ENCODE peak calls at places on chromosomes 13 and 19, in eight cellular contexts. X is heart left ventricle; A is uterus; D is neural progenitor cell; R is hepatocyte; G is mesendoderm; N is GM23248; C is CD8-positive, alpha-beta memory T cell. B is an unnamed sample. For H3K27me3, the result is how much of the 10 kb centered on the place peaks cover.

GRCh38 chr19:44050740-44051653 is 839 bp upstream of the ZNF223 start:
- DNase-seq in G (no peak), A (no peak), R (no peak), C (no peak), N (peak), X (no peak), D (no peak), B (peak)

GRCh38 chr19:15181394-15181793 is 19.4 kb downstream of the NOTCH3 start:
- DNase-seq in A (no peak), R (no peak), D (no peak), X (no peak), N (no peak), G (no peak), C (no peak), B (no peak)

GRCh38 chr13:30739646-30740642 is 4.6 kb downstream of the ALOX5AP start:
- DNase-seq in A (no peak), G (peak), C (peak), D (peak), R (no peak), X (no peak), N (peak), B (peak)

GRCh38 chr19:10718205-10719196 is 622 bp downstream of the DNM2 start:
- DNase-seq in R (peak), N (peak), D (peak), G (peak), C (peak), X (peak), A (no peak), B (no peak)

GRCh38 chr13:79475569-79475968 is 5.4 kb upstream of the NDFIP2 start:
- DNase-seq in D (no peak), A (no peak), C (no peak), N (no peak), R (no peak), X (no peak), G (no peak), B (no peak)

GRCh38 chr19:14366529-14366928 is 14.7 kb upstream of the ADGRE5 start:
- DNase-seq in A (peak), G (peak), X (peak), R (peak), N (peak), D (peak), C (peak), B (peak)

GRCh38 chr13:43058318-43058674 is 34.9 kb downstream of the DNAJC15 start:
- DNase-seq in R (peak), N (peak), D (no peak), C (no peak), G (peak), X (no peak), A (no peak), B (peak)

GRCh38 chr13:62022369-62022768 is 606.7 kb upstream of the PCDH20 start:
- DNase-seq in A (no peak), N (no peak), D (no peak), C (no peak), R (no peak), X (no peak), G (no peak), B (no peak)

GRCh38 chr13:99600318-99600717 is 99.0 kb downstream of the TM9SF2 start:
- DNase-seq in R (no peak), N (no peak), G (peak), A (no peak), C (peak), X (no peak), D (peak), B (no peak)

GRCh38 chr13:99356216-99357089 is 49.3 kb upstream of the GPR183 start:
- DNase-seq in N (peak), R (no peak), A (no peak), G (no peak), X (no peak), C (peak), D (no peak), B (peak)

GRCh38 chr13:98519976-98520375 is 56.9 kb downstream of the STK24 start:
- DNase-seq in C (no peak), N (no peak), R (no peak), D (no peak), G (no peak), X (no peak), A (no peak), B (no peak)

GRCh38 chr19:48836089-48837017 is at the start of gene HSD17B14:
- DNase-seq in N (peak), G (peak), R (peak), A (peak), D (peak), X (no peak), C (no peak), B (peak)

GRCh38 chr19:29273000-29273691 is 60.2 kb upstream of the UQCRFS1 start:
- DNase-seq in X (no peak), A (no peak), D (no peak), G (no peak), N (no peak), R (no peak), C (no peak), B (no peak)

GRCh38 chr19:7916137-7916907 is 1.7 kb downstream of the TGFBR3L start:
- DNase-seq in R (peak), D (peak), X (peak), N (peak), C (peak), G (peak), A (no peak), B (no peak)

GRCh38 chr19:6739390-6739883 is at the start of gene TRIP10:
- DNase-seq in C (peak), R (peak), N (peak), G (peak), D (peak), A (peak), X (peak), B (peak)

GRCh38 chr19:29390742-29391141 is 135.1 kb upstream of the VSTM2B start:
- DNase-seq in G (no peak), A (no peak), X (no peak), N (no peak), C (no peak), D (no peak), R (no peak), B (no peak)

GRCh38 chr19:1427221-1427620 is 11.0 kb upstream of the RPS15 start:
- DNase-seq in D (no peak), X (no peak), R (no peak), A (no peak), C (no peak), N (no peak), G (no peak), B (no peak)

GRCh38 chr19:11268783-11269267 is 6.5 kb upstream of the DOCK6 start:
- DNase-seq in C (no peak), N (peak), R (no peak), X (peak), G (no peak), A (peak), D (no peak), B (peak)

GRCh38 chr19:38389957-38390924 is 1.7 kb downstream of the SPRED3 start:
- DNase-seq in C (no peak), X (no peak), D (no peak), G (peak), N (no peak), A (no peak), R (no peak), B (no peak)
- H3K27me3 ChIP-seq in C (under half), X (under half), D (under half), G (under half), N (under half), A (under half), R (under half), B (under half)

GRCh38 chr13:107806726-107807125 is 408.6 kb downstream of the LIG4 start:
- DNase-seq in R (no peak), A (no peak), N (no peak), D (no peak), C (no peak), X (no peak), G (no peak), B (no peak)

GRCh38 chr13:107807306-107808073 is 407.8 kb downstream of the LIG4 start:
- DNase-seq in R (no peak), N (no peak), X (no peak), D (no peak), C (no peak), G (no peak), A (no peak), B (no peak)

GRCh38 chr13:107808388-107808787 is 406.9 kb downstream of the LIG4 start:
- DNase-seq in X (no peak), A (no peak), C (no peak), N (peak), G (no peak), R (no peak), D (no peak), B (no peak)

GRCh38 chr13:107811233-107811632 is 404.1 kb downstream of the LIG4 start:
- DNase-seq in G (no peak), N (no peak), D (no peak), R (no peak), A (no peak), C (no peak), X (no peak), B (no peak)

GRCh38 chr13:107809125-107809524 is 406.2 kb downstream of the LIG4 start:
- DNase-seq in G (no peak), D (no peak), C (no peak), A (no peak), R (no peak), N (peak), X (no peak), B (no peak)
- H3K27me3 ChIP-seq in G (under half), D (under half), C (under half), A (under half), R (under half), N (under half), X (under half), B (under half)

GRCh38 chr13:73390100-73390499 is 331.3 kb downstream of the KLF5 start:
- DNase-seq in D (no peak), N (no peak), A (no peak), G (no peak), X (no peak), R (no peak), C (no peak), B (no peak)
- H3K27me3 ChIP-seq in D (under half), N (under half), A (under half), G (under half), X (under half), R (under half), C (under half), B (under half)

GRCh38 chr19:33621811-33622504 is at the start of gene CHST8:
- DNase-seq in A (no peak), D (peak), R (peak), X (peak), C (no peak), N (peak), G (peak), B (no peak)
- H3K27me3 ChIP-seq in A (under half), D (half or more), R (half or more), X (half or more), C (under half), N (under half), G (under half), B (half or more)

GRCh38 chr13:27979765-27980279 is 8.7 kb downstream of the URAD start:
- DNase-seq in C (no peak), G (no peak), D (no peak), R (no peak), A (no peak), X (no peak), N (no peak), B (no peak)

GRCh38 chr13:27977476-27978300 is 8.6 kb upstream of the CDX2 start:
- DNase-seq in R (no peak), A (no peak), D (peak), G (peak), C (no peak), N (peak), X (no peak), B (no peak)

GRCh38 chr13:27980280-27980998 is 8.1 kb downstream of the URAD start:
- DNase-seq in A (no peak), N (no peak), G (no peak), C (no peak), X (no peak), D (peak), R (peak), B (no peak)

GRCh38 chr13:27978301-27978968 is 9.3 kb upstream of the CDX2 start:
- DNase-seq in R (peak), X (no peak), N (no peak), D (peak), G (peak), C (no peak), A (no peak), B (no peak)

DNA sequence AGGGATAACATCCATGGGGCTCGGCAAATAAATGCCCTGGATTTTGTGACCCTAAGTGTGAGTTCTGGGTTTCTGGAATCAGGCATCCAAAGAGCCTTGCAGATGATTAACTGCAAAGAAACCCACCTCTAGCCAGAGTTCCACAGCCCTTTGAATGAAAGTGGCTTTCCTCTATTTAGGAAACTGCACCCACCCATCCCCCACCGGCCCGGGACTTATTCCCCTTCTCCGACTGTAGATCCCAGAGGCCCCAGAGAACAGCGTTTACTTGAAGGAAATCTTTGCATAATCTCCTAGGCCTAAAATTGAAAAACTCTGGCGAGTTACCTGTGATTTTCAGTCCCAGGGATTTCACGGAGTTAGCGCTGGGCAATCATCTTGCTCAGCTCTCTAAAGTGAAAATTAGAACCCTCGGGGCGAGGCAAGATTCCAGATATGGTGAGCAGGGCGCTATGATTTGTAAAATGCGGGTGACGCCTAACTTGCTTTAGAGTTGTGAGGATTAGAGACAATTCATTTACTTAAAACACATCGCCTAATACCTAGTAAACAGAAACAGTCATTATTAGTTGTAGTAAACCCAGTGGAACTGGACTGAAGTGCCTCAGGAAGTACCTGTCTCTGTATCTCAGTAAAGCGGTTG is 9.4 kb downstream of the URAD start:
- DNase-seq in X (no peak), A (no peak), D (peak), N (no peak), C (no peak), G (no peak), R (no peak), B (no peak)
- H3K27me3 ChIP-seq in X (half or more), A (under half), D (half or more), N (half or more), C (under half), G (half or more), R (half or more), B (half or more)

GRCh38 chr19:54918499-54918898 is 12.6 kb downstream of the NCR1 start:
- DNase-seq in R (no peak), C (no peak), G (peak), X (no peak), N (no peak), D (peak), A (no peak), B (no peak)
- H3K27me3 ChIP-seq in R (under half), C (under half), G (under half), X (under half), N (under half), D (under half), A (under half), B (under half)

GRCh38 chr19:41929536-41930071 is 1.4 kb upstream of the ERFL start:
- DNase-seq in G (no peak), R (no peak), D (no peak), C (no peak), A (no peak), N (no peak), X (no peak), B (no peak)
- H3K27me3 ChIP-seq in G (half or more), R (half or more), D (half or more), C (under half), A (under half), N (half or more), X (half or more), B (half or more)

DNA sequence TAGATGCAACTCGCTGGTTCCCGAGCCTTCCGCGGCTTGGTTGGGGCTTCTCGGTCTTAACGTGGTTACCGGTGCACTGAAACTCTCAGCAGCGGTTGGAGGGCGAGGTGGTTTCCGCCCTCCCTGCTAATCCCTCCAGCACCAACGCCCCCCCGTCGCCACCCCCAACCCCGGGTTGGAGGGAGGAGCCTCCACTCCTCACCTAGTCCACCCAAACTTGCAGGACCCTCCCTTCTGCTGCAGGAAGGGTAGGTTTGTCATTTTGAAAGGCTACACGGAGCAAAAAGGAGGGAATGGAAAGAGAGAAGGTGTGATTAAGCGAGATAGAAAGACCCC is 465.0 kb downstream of the ITGBL1 start:
- DNase-seq in A (no peak), C (no peak), G (no peak), N (no peak), D (peak), X (peak), R (no peak), B (no peak)
- H3K27me3 ChIP-seq in A (under half), C (under half), G (under half), N (half or more), D (half or more), X (half or more), R (half or more), B (half or more)

DNA sequence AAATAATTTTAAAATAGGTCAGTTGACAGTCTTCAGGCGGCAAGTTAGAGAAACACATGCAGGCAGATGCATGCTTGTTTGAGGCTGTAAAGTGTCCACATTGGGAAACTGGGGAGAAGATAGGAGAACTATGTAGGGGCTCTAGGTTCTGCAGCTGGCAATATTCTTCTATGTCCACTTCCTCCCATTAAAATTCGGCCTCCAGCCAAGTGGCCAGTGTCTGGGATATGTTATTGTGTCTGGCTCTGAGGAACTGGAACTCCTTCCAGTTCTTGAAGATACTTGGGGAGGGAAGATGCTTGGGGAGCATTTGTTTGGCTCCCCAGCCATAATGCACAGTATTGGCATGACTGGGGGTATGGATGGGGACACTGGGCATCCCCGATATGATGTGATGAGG is 20.9 kb upstream of the KLF2 start:
- DNase-seq in A (peak), X (no peak), N (no peak), G (no peak), C (no peak), D (no peak), R (no peak), B (no peak)
- H3K27me3 ChIP-seq in A (under half), X (under half), N (under half), G (under half), C (under half), D (under half), R (under half), B (under half)

GRCh38 chr13:29721766-29722165 is 126.3 kb upstream of the SLC7A1 start:
- DNase-seq in N (no peak), G (no peak), D (no peak), A (no peak), C (no peak), X (no peak), R (no peak), B (no peak)

GRCh38 chr13:29716493-29716892 is 121.0 kb upstream of the SLC7A1 start:
- DNase-seq in C (no peak), G (no peak), N (no peak), X (no peak), D (no peak), R (no peak), A (no peak), B (no peak)

GRCh38 chr13:29718694-29719093 is 123.2 kb upstream of the SLC7A1 start:
- DNase-seq in D (no peak), C (no peak), N (peak), R (no peak), X (no peak), G (no peak), A (no peak), B (no peak)

DNA sequence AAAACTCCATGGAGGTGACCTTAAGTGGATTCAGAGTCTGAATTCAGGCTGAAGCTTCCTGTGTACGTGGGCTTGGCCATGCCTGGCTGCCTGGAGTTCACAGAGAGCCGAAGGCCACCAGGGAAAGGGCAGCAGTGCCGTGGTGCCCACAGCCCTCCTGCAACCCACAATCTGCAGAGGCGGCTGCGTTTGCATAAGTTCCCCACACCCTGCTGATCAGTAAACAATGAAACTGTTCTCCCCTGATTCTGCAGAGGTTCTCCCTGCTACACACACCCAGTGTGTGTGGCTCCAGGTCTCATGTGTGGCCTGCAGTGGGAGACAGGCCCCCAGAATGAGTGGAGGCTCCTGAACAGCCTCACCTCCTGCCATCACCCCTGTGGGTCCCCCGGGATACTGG is 126.9 kb upstream of the SLC7A1 start:
- DNase-seq in N (no peak), G (no peak), X (no peak), A (no peak), C (no peak), R (no peak), D (no peak), B (no peak)
- H3K27me3 ChIP-seq in N (under half), G (under half), X (under half), A (under half), C (under half), R (under half), D (under half), B (under half)